ENCODE peak calls at places on chromosomes 13 and 19, in ten cellular contexts. A is GM23338; I is neuronal stem cell; W is stimulated activated naive CD8-positive, alpha-beta T cell treated with anti-CD3 and anti-CD28 coated beads, Interleukin-15, Interleukin-2, amounts not matched to agents 100 U/mL and 50 U/mL, for 24 hours; N is RWPE1; M is left ventricle myocardium superior; V is osteoblast; H is RPMI8226; P is endothelial cell; C is AG04449. Y is an unnamed sample.
A peak's percentile ranks its signal among the peaks of the same experiment; 100 is the strongest.

GRCh38 chr19:53883741-53884140 is 1.7 kb downstream of the PRKCG start:
- DNase-seq in A (peak; percentile 41), I (no peak), W (no peak), N (no peak), M (no peak), V (peak; percentile 18), H (no peak), P (no peak), C (no peak), Y (no peak)

GRCh38 chr13:59734393-59734792 is 429.3 kb downstream of the DIAPH3 start:
- DNase-seq in A (no peak), I (no peak), W (no peak), N (no peak), M (no peak), V (no peak), H (no peak), P (no peak), C (no peak), Y (no peak)

GRCh38 chr19:29745253-29745652 is 30.2 kb upstream of the C19orf12 start:
- DNase-seq in A (peak; percentile 74), I (no peak), W (no peak), N (no peak), M (no peak), V (no peak), H (peak; percentile 15), P (peak; percentile 33), C (no peak), Y (no peak)

GRCh38 chr19:54369082-54369691 is 4.5 kb upstream of the LAIR1 start:
- DNase-seq in A (no peak), I (no peak), W (no peak), N (no peak), M (no peak), V (no peak), H (peak; percentile 45), P (no peak), C (no peak), Y (no peak)

GRCh38 chr19:33375760-33376159 is 2.3 kb downstream of the CEBPG start:
- DNase-seq in A (no peak), I (no peak), W (no peak), N (no peak), M (no peak), V (peak; percentile 68), H (no peak), P (no peak), C (no peak), Y (no peak)

GRCh38 chr13:96011291-96011875 is 41.8 kb downstream of the UGGT2 start:
- DNase-seq in A (no peak), I (no peak), W (no peak), N (no peak), M (no peak), V (no peak), H (no peak), P (no peak), C (no peak), Y (no peak)

GRCh38 chr19:18274303-18274775 is at the start of gene IQCN:
- DNase-seq in A (peak; percentile 74), I (no peak), W (peak; percentile 57), N (peak; percentile 50), M (no peak), V (peak; percentile 73), H (no peak), P (no peak), C (no peak), Y (no peak)

GRCh38 chr13:51303882-51304281 is 35.6 kb upstream of the SERPINE3 start:
- DNase-seq in A (no peak), I (no peak), W (no peak), N (no peak), M (no peak), V (no peak), H (no peak), P (no peak), C (no peak), Y (no peak)

GRCh38 chr19:19209372-19209771 is 2.4 kb upstream of the NCAN start:
- DNase-seq in A (no peak), I (no peak), W (no peak), N (no peak), M (no peak), V (peak; percentile 17), H (peak; percentile 78), P (no peak), C (no peak), Y (no peak)

GRCh38 chr13:112907916-112908315 is 61.1 kb upstream of the MCF2L start:
- DNase-seq in A (no peak), I (no peak), W (no peak), N (no peak), M (no peak), V (no peak), H (no peak), P (no peak), C (no peak), Y (no peak)

GRCh38 chr13:84684048-84684662 is 801.9 kb upstream of the SLITRK1 start:
- DNase-seq in A (no peak), I (no peak), W (no peak), N (no peak), M (no peak), V (no peak), H (no peak), P (no peak), C (no peak), Y (no peak)

GRCh38 chr19:34189917-34190425 is 17.7 kb downstream of the LSM14A start:
- DNase-seq in A (no peak), I (no peak), W (no peak), N (no peak), M (no peak), V (no peak), H (no peak), P (no peak), C (no peak), Y (no peak)

GRCh38 chr13:21060063-21060826 is 1.1 kb downstream of the LATS2 start:
- DNase-seq in A (peak; percentile 67), I (no peak), W (peak; percentile 10), N (peak; percentile 30), M (peak; percentile 82), V (peak; percentile 82), H (no peak), P (peak; percentile 33), C (no peak), Y (peak; percentile 32)

GRCh38 chr13:33126909-33127607 is 110.8 kb downstream of the KL start:
- DNase-seq in A (no peak), I (no peak), W (no peak), N (no peak), M (peak; percentile 61), V (peak; percentile 65), H (no peak), P (no peak), C (no peak), Y (no peak)

GRCh38 chr13:35489050-35489449 is 12.6 kb upstream of the MAB21L1 start:
- DNase-seq in A (no peak), I (no peak), W (no peak), N (no peak), M (no peak), V (no peak), H (no peak), P (no peak), C (no peak), Y (no peak)

GRCh38 chr13:47934371-47934770 is 66.7 kb downstream of the SUCLA2 start:
- DNase-seq in A (no peak), I (no peak), W (no peak), N (no peak), M (no peak), V (no peak), H (no peak), P (no peak), C (no peak), Y (no peak)

GRCh38 chr13:51532736-51533197 is 51.5 kb upstream of the WDFY2 start:
- DNase-seq in A (peak; percentile 67), I (no peak), W (no peak), N (no peak), M (no peak), V (no peak), H (no peak), P (no peak), C (no peak), Y (no peak)

GRCh38 chr13:20672772-20673171 is 30.7 kb upstream of the IL17D start:
- DNase-seq in A (no peak), I (no peak), W (no peak), N (no peak), M (no peak), V (peak; percentile 3), H (no peak), P (no peak), C (peak; percentile 26), Y (no peak)

GRCh38 chr13:93388701-93389100 is 162.1 kb downstream of the GPC6 start:
- DNase-seq in A (no peak), I (no peak), W (no peak), N (no peak), M (no peak), V (no peak), H (no peak), P (no peak), C (peak; percentile 4), Y (no peak)

GRCh38 chr19:5585461-5586299 is 17.9 kb upstream of the TINCR start:
- DNase-seq in A (peak; percentile 88), I (peak; percentile 43), W (peak; percentile 64), N (no peak), M (peak; percentile 53), V (peak; percentile 84), H (no peak), P (no peak), C (no peak), Y (no peak)

GRCh38 chr19:41839211-41839610 is 5.3 kb downstream of the LYPD4 start:
- DNase-seq in A (no peak), I (no peak), W (no peak), N (no peak), M (no peak), V (peak; percentile 35), H (no peak), P (no peak), C (no peak), Y (no peak)

GRCh38 chr13:101127741-101128353 is 288.5 kb downstream of the NALCN start:
- DNase-seq in A (peak; percentile 60), I (peak; percentile 61), W (peak; percentile 9), N (peak; percentile 63), M (no peak), V (no peak), H (peak; percentile 40), P (peak; percentile 41), C (no peak), Y (no peak)

GRCh38 chr19:1942078-1942933 is 1.3 kb downstream of the CSNK1G2 start:
- DNase-seq in A (peak; percentile 93), I (peak; percentile 81), W (peak; percentile 81), N (peak; percentile 76), M (peak; percentile 73), V (peak; percentile 97), H (peak; percentile 83), P (peak; percentile 86), C (no peak), Y (peak; percentile 70)

GRCh38 chr13:72284791-72285190 is 417.8 kb upstream of the DACH1 start:
- DNase-seq in A (no peak), I (no peak), W (no peak), N (no peak), M (no peak), V (no peak), H (no peak), P (no peak), C (no peak), Y (no peak)

GRCh38 chr19:51695702-51696315 is 2.7 kb downstream of the SPACA6 start:
- DNase-seq in A (no peak), I (no peak), W (no peak), N (no peak), M (no peak), V (peak; percentile 57), H (no peak), P (no peak), C (no peak), Y (no peak)

GRCh38 chr13:107835339-107836018 is 379.9 kb downstream of the LIG4 start:
- DNase-seq in A (no peak), I (no peak), W (no peak), N (no peak), M (no peak), V (peak; percentile 45), H (no peak), P (no peak), C (no peak), Y (no peak)

GRCh38 chr13:24053505-24054251 is 106.8 kb upstream of the SPATA13 start:
- DNase-seq in A (peak; percentile 90), I (peak; percentile 43), W (peak; percentile 69), N (peak; percentile 68), M (no peak), V (peak; percentile 79), H (peak; percentile 91), P (peak; percentile 58), C (no peak), Y (peak; percentile 23)

Y was measured in neural crest cell.